ENCODE peak calls at places on chromosomes 4 and X, in eight cellular contexts. One of them, this sample, is unnamed.
A peak's percentile ranks its signal among the peaks of the same experiment; 100 is the strongest.

GRCh38 chrX:40012800-40013682 is 84.7 kb downstream of the BCOR start:
- DNase-seq in hepatocyte: peak; percentile 91
- DNase-seq in tibial artery: peak; percentile 86
- DNase-seq in aorta: peak; percentile 87
- DNase-seq in vagina: no peak
- DNase-seq in CD8-positive, alpha-beta T cell: no peak
- DNase-seq in CD8-positive, alpha-beta memory T cell: no peak
- DNase-seq in fibroblast of lung: peak; percentile 64
- DNase-seq in this sample: peak; percentile 66

GRCh38 chr4:92101609-92102231 is 202.0 kb upstream of the GRID2 start:
- DNase-seq in CD8-positive, alpha-beta memory T cell: no peak
- DNase-seq in vagina: no peak
- DNase-seq in aorta: no peak
- DNase-seq in fibroblast of lung: peak; percentile 89
- DNase-seq in tibial artery: no peak
- DNase-seq in hepatocyte: no peak
- DNase-seq in CD8-positive, alpha-beta T cell: no peak
- DNase-seq in this sample: no peak

GRCh38 chrX:30635630-30636029 is 17.6 kb upstream of the GK start:
- DNase-seq in CD8-positive, alpha-beta memory T cell: no peak
- DNase-seq in tibial artery: no peak
- DNase-seq in vagina: no peak
- DNase-seq in CD8-positive, alpha-beta T cell: no peak
- DNase-seq in fibroblast of lung: peak; percentile 42
- DNase-seq in hepatocyte: no peak
- DNase-seq in aorta: no peak
- DNase-seq in this sample: no peak

GRCh38 chrX:53317365-53318069 is 36.1 kb upstream of the IQSEC2 start:
- DNase-seq in fibroblast of lung: peak; percentile 35
- DNase-seq in CD8-positive, alpha-beta memory T cell: peak; percentile 58
- DNase-seq in tibial artery: peak; percentile 68
- DNase-seq in aorta: peak; percentile 88
- DNase-seq in hepatocyte: peak; percentile 73
- DNase-seq in CD8-positive, alpha-beta T cell: peak; percentile 53
- DNase-seq in vagina: no peak
- DNase-seq in this sample: peak; percentile 57

GRCh38 chrX:74493806-74494205 is 72.5 kb downstream of the SLC16A2 start:
- DNase-seq in tibial artery: no peak
- DNase-seq in vagina: no peak
- DNase-seq in fibroblast of lung: no peak
- DNase-seq in hepatocyte: no peak
- DNase-seq in CD8-positive, alpha-beta T cell: no peak
- DNase-seq in CD8-positive, alpha-beta memory T cell: no peak
- DNase-seq in aorta: no peak
- DNase-seq in this sample: no peak

GRCh38 chr4:7285244-7286122 is 93.1 kb downstream of the SORCS2 start:
- DNase-seq in fibroblast of lung: no peak
- DNase-seq in vagina: no peak
- DNase-seq in hepatocyte: no peak
- DNase-seq in aorta: peak; percentile 84
- DNase-seq in tibial artery: peak; percentile 87
- DNase-seq in CD8-positive, alpha-beta T cell: no peak
- DNase-seq in CD8-positive, alpha-beta memory T cell: no peak
- DNase-seq in this sample: no peak

GRCh38 chr4:2755821-2756690 is at the start of gene TNIP2:
- DNase-seq in fibroblast of lung: peak; percentile 83
- DNase-seq in tibial artery: peak; percentile 93
- DNase-seq in CD8-positive, alpha-beta T cell: peak; percentile 73
- DNase-seq in aorta: peak; percentile 95
- DNase-seq in vagina: peak; percentile 91
- DNase-seq in hepatocyte: peak; percentile 92
- DNase-seq in CD8-positive, alpha-beta memory T cell: peak; percentile 72
- DNase-seq in this sample: peak; percentile 56

GRCh38 chrX:68727696-68728095 is 80.2 kb downstream of the STARD8 start:
- DNase-seq in aorta: no peak
- DNase-seq in hepatocyte: no peak
- DNase-seq in vagina: no peak
- DNase-seq in CD8-positive, alpha-beta memory T cell: no peak
- DNase-seq in fibroblast of lung: no peak
- DNase-seq in tibial artery: no peak
- DNase-seq in CD8-positive, alpha-beta T cell: no peak
- DNase-seq in this sample: peak; percentile 2

GRCh38 chr4:71380721-71381120 is 41.9 kb downstream of the SLC4A4 start:
- DNase-seq in CD8-positive, alpha-beta T cell: no peak
- DNase-seq in hepatocyte: peak; percentile 18
- DNase-seq in tibial artery: no peak
- DNase-seq in fibroblast of lung: peak; percentile 69
- DNase-seq in CD8-positive, alpha-beta memory T cell: no peak
- DNase-seq in aorta: no peak
- DNase-seq in vagina: no peak
- DNase-seq in this sample: no peak

GRCh38 chr4:7187297-7187592 is 5.1 kb upstream of the SORCS2 start:
- DNase-seq in fibroblast of lung: no peak
- DNase-seq in vagina: peak; percentile 70
- DNase-seq in CD8-positive, alpha-beta T cell: no peak
- DNase-seq in tibial artery: peak; percentile 35
- DNase-seq in CD8-positive, alpha-beta memory T cell: no peak
- DNase-seq in hepatocyte: no peak
- DNase-seq in aorta: peak; percentile 62
- DNase-seq in this sample: no peak

GRCh38 chrX:70452143-70452733 is 7.6 kb downstream of the DLG3 start:
- DNase-seq in hepatocyte: peak; percentile 61
- DNase-seq in tibial artery: peak; percentile 68
- DNase-seq in fibroblast of lung: peak; percentile 35
- DNase-seq in aorta: peak; percentile 87
- DNase-seq in vagina: no peak
- DNase-seq in CD8-positive, alpha-beta T cell: peak; percentile 39
- DNase-seq in CD8-positive, alpha-beta memory T cell: peak; percentile 40
- DNase-seq in this sample: peak; percentile 58

GRCh38 chrX:41889317-41890025 is 33.9 kb downstream of the CASK start:
- DNase-seq in fibroblast of lung: peak; percentile 60
- DNase-seq in aorta: no peak
- DNase-seq in CD8-positive, alpha-beta memory T cell: no peak
- DNase-seq in hepatocyte: no peak
- DNase-seq in tibial artery: no peak
- DNase-seq in CD8-positive, alpha-beta T cell: no peak
- DNase-seq in vagina: no peak
- DNase-seq in this sample: peak; percentile 34

GRCh38 chrX:41885724-41886123 is 37.6 kb downstream of the CASK start:
- DNase-seq in CD8-positive, alpha-beta T cell: no peak
- DNase-seq in hepatocyte: no peak
- DNase-seq in tibial artery: no peak
- DNase-seq in vagina: no peak
- DNase-seq in aorta: no peak
- DNase-seq in CD8-positive, alpha-beta memory T cell: no peak
- DNase-seq in fibroblast of lung: no peak
- DNase-seq in this sample: no peak

GRCh38 chrX:41890026-41890423 is 33.3 kb downstream of the CASK start:
- DNase-seq in CD8-positive, alpha-beta T cell: no peak
- DNase-seq in fibroblast of lung: no peak
- DNase-seq in vagina: no peak
- DNase-seq in aorta: no peak
- DNase-seq in tibial artery: no peak
- DNase-seq in hepatocyte: no peak
- DNase-seq in CD8-positive, alpha-beta memory T cell: no peak
- DNase-seq in this sample: no peak

GRCh38 chrX:41887691-41888090 is 35.7 kb downstream of the CASK start:
- DNase-seq in CD8-positive, alpha-beta memory T cell: no peak
- DNase-seq in aorta: no peak
- DNase-seq in hepatocyte: no peak
- DNase-seq in vagina: no peak
- DNase-seq in fibroblast of lung: no peak
- DNase-seq in tibial artery: no peak
- DNase-seq in CD8-positive, alpha-beta T cell: no peak
- DNase-seq in this sample: no peak
- H3K4me1 ChIP-seq in CD8-positive, alpha-beta memory T cell: peaks cover 10% of the 10 kb centered on the region
- H3K4me1 ChIP-seq in aorta: no peaks in the 10 kb centered on the region
- H3K4me1 ChIP-seq in hepatocyte: no peaks in the 10 kb centered on the region
- H3K4me1 ChIP-seq in vagina: no peaks in the 10 kb centered on the region
- H3K4me1 ChIP-seq in fibroblast of lung: no peaks in the 10 kb centered on the region
- H3K4me1 ChIP-seq in tibial artery: no peaks in the 10 kb centered on the region
- H3K4me1 ChIP-seq in CD8-positive, alpha-beta T cell: peaks cover 5% of the 10 kb centered on the region
- H3K4me1 ChIP-seq in this sample: peaks cover 4% of the 10 kb centered on the region

DNA sequence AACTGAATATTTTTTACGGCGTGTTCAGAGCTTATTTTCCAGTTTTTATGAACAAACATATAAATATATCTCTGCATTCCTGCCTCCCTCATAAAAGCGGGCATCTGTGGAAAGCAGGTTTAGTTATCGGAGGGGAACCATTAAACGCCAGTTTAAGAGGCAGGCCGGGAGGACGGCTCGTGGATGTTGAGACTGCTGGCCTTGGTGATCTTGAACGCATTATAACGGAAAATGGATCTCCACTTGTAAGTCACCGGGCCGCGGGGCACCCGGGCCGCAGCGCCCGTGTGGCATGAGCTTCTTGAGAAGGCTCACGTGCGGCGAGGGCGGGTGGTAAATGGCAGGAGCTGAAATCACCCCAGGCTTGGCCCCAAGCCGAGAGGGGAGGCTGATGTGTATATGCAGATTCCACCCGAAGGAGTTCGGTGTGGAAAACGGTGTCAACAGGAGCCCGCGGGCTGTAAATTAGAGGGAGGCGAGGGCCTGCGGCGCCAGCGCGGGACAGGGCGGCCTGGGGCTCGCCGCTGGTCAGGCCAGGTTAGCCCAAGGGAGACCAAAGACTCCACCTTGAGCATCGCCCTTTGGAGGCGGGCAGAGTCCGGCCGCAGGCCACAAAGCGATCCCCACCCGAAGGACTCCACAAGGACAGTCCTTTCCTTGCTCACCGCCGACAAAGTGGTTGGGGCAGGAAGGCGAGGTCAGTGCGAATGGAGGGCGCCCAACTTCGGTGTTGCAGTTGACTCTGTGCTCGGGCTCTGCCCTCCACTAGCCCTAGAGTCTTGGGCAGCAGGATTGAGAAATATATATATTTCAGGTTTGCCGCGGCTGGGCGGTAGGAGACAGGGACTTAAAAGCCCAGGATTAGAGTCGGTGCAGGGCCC is 1.3 kb upstream of the HAND2 start:
- DNase-seq in CD8-positive, alpha-beta memory T cell: no peak
- DNase-seq in aorta: peak; percentile 74
- DNase-seq in tibial artery: no peak
- DNase-seq in vagina: no peak
- DNase-seq in hepatocyte: peak; percentile 39
- DNase-seq in CD8-positive, alpha-beta T cell: no peak
- DNase-seq in fibroblast of lung: no peak
- DNase-seq in this sample: no peak
- H3K27ac ChIP-seq in CD8-positive, alpha-beta memory T cell: no peak overlapping the region
- H3K27ac ChIP-seq in aorta: no peak overlapping the region
- H3K27ac ChIP-seq in tibial artery: no peak overlapping the region
- H3K27ac ChIP-seq in vagina: peak overlapping the region; percentile 55
- H3K27ac ChIP-seq in hepatocyte: peak overlapping the region; percentile 85
- H3K27ac ChIP-seq in CD8-positive, alpha-beta T cell: no peak overlapping the region
- H3K27ac ChIP-seq in fibroblast of lung: no peak overlapping the region
- H3K27ac ChIP-seq in this sample: no peak overlapping the region

GRCh38 chr4:55005910-55006309 is 119.5 kb downstream of the KDR start:
- DNase-seq in CD8-positive, alpha-beta T cell: no peak
- DNase-seq in hepatocyte: no peak
- DNase-seq in fibroblast of lung: no peak
- DNase-seq in CD8-positive, alpha-beta memory T cell: no peak
- DNase-seq in vagina: no peak
- DNase-seq in tibial artery: no peak
- DNase-seq in aorta: no peak
- DNase-seq in this sample: no peak

GRCh38 chr4:55010550-55010949 is 114.8 kb downstream of the KDR start:
- DNase-seq in vagina: no peak
- DNase-seq in CD8-positive, alpha-beta T cell: no peak
- DNase-seq in aorta: no peak
- DNase-seq in CD8-positive, alpha-beta memory T cell: no peak
- DNase-seq in tibial artery: no peak
- DNase-seq in hepatocyte: no peak
- DNase-seq in fibroblast of lung: no peak
- DNase-seq in this sample: no peak

GRCh38 chr4:55012363-55013255 is 112.8 kb downstream of the KDR start:
- DNase-seq in fibroblast of lung: no peak
- DNase-seq in vagina: no peak
- DNase-seq in CD8-positive, alpha-beta memory T cell: no peak
- DNase-seq in hepatocyte: no peak
- DNase-seq in tibial artery: no peak
- DNase-seq in CD8-positive, alpha-beta T cell: no peak
- DNase-seq in aorta: no peak
- DNase-seq in this sample: no peak

GRCh38 chr4:55004831-55005230 is 120.6 kb downstream of the KDR start:
- DNase-seq in aorta: no peak
- DNase-seq in hepatocyte: no peak
- DNase-seq in CD8-positive, alpha-beta memory T cell: no peak
- DNase-seq in CD8-positive, alpha-beta T cell: no peak
- DNase-seq in fibroblast of lung: no peak
- DNase-seq in vagina: no peak
- DNase-seq in tibial artery: no peak
- DNase-seq in this sample: no peak

GRCh38 chr4:55008166-55009056 is 117.0 kb downstream of the KDR start:
- DNase-seq in fibroblast of lung: no peak
- DNase-seq in hepatocyte: no peak
- DNase-seq in aorta: no peak
- DNase-seq in CD8-positive, alpha-beta memory T cell: no peak
- DNase-seq in tibial artery: no peak
- DNase-seq in vagina: no peak
- DNase-seq in CD8-positive, alpha-beta T cell: no peak
- DNase-seq in this sample: no peak
- H3K4me3 ChIP-seq in fibroblast of lung: no peak overlapping the region
- H3K4me3 ChIP-seq in hepatocyte: no peak overlapping the region
- H3K4me3 ChIP-seq in aorta: no peak overlapping the region
- H3K4me3 ChIP-seq in CD8-positive, alpha-beta memory T cell: no peak overlapping the region
- H3K4me3 ChIP-seq in tibial artery: no peak overlapping the region
- H3K4me3 ChIP-seq in vagina: no peak overlapping the region
- H3K4me3 ChIP-seq in CD8-positive, alpha-beta T cell: no peak overlapping the region
- H3K4me3 ChIP-seq in this sample: no peak overlapping the region

DNA sequence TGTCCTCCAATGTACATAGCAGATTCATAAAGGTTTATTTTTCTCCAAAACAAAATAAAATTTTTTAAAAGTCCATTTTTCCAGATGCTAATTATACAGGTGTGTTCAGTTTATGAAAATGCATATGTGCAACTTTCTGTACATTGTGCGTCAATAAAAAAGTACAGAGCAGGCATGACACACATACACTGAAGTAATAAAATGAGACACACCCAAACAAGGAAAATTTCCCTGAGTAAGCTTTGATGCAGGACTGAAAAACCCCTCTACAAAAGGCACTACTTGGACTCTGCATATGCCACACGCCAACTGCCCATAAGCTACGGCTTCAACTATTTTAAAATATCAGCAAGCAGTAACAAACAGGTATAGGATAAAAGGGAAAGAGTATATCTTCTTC is 13.8 kb downstream of the ARAP2 start:
- DNase-seq in vagina: no peak
- DNase-seq in hepatocyte: no peak
- DNase-seq in CD8-positive, alpha-beta memory T cell: no peak
- DNase-seq in fibroblast of lung: no peak
- DNase-seq in aorta: no peak
- DNase-seq in tibial artery: no peak
- DNase-seq in CD8-positive, alpha-beta T cell: no peak
- DNase-seq in this sample: no peak
- H3K4me1 ChIP-seq in vagina: peaks cover 19% of the 10 kb centered on the region
- H3K4me1 ChIP-seq in hepatocyte: no peaks in the 10 kb centered on the region
- H3K4me1 ChIP-seq in CD8-positive, alpha-beta memory T cell: peaks cover 64% of the 10 kb centered on the region
- H3K4me1 ChIP-seq in fibroblast of lung: no peaks in the 10 kb centered on the region
- H3K4me1 ChIP-seq in aorta: no peaks in the 10 kb centered on the region
- H3K4me1 ChIP-seq in tibial artery: no peaks in the 10 kb centered on the region
- H3K4me1 ChIP-seq in CD8-positive, alpha-beta T cell: peaks cover 29% of the 10 kb centered on the region
- H3K4me1 ChIP-seq in this sample: no peaks in the 10 kb centered on the region

This sample was measured in SJSA1.